ENCODE peak calls at places on chromosome 3, in five cellular contexts. V, T, P, Q and L are unnamed samples. For H3K4me1, the result is how much of the 10 kb centered on the place peaks cover.

GRCh38 chr3:185825639-185826481 is 1.0 kb upstream of the IGF2BP2 start:
- DNase-seq in V (peak), T (peak), P (peak), Q (no peak), L (peak)

GRCh38 chr3:196707566-196707965 is 4.5 kb downstream of the CEP19 start:
- DNase-seq in V (no peak), T (no peak), P (no peak), Q (no peak), L (no peak)

GRCh38 chr3:132788299-132788698 is 66.1 kb upstream of the NPHP3 start:
- DNase-seq in V (no peak), T (no peak), P (no peak), Q (no peak), L (no peak)

GRCh38 chr3:39193391-39193790 is 996 bp upstream of the XIRP1 start:
- DNase-seq in V (no peak), T (no peak), P (no peak), Q (no peak), L (no peak)

GRCh38 chr3:175005881-175006280 is 146.7 kb downstream of the NAALADL2 start:
- DNase-seq in V (no peak), T (no peak), P (no peak), Q (no peak), L (no peak)

GRCh38 chr3:98612587-98612986 is 19.2 kb upstream of the CPOX start:
- DNase-seq in V (no peak), T (no peak), P (no peak), Q (peak), L (no peak)

GRCh38 chr3:55322649-55323048 is 164.5 kb downstream of the WNT5A start:
- DNase-seq in V (no peak), T (no peak), P (no peak), Q (no peak), L (peak)

GRCh38 chr3:31010491-31010890 is 116.0 kb upstream of the GADL1 start:
- DNase-seq in V (no peak), T (no peak), P (no peak), Q (no peak), L (no peak)

GRCh38 chr3:46440531-46441294 is 24.0 kb downstream of the LTF start:
- DNase-seq in V (no peak), T (no peak), P (no peak), Q (no peak), L (no peak)

GRCh38 chr3:48702320-48702921 is 14.6 kb downstream of the IP6K2 start:
- DNase-seq in V (no peak), T (no peak), P (no peak), Q (no peak), L (no peak)

GRCh38 chr3:177102526-177102925 is 94.8 kb downstream of the TBL1XR1 start:
- DNase-seq in V (no peak), T (no peak), P (no peak), Q (no peak), L (no peak)

GRCh38 chr3:123086110-123086642 is 19.4 kb downstream of the PDIA5 start:
- DNase-seq in V (no peak), T (no peak), P (no peak), Q (no peak), L (no peak)

GRCh38 chr3:122754867-122755835 is 38.5 kb downstream of the HSPBAP1 start:
- DNase-seq in V (peak), T (no peak), P (no peak), Q (peak), L (no peak)

GRCh38 chr3:23017800-23018199 is 185.3 kb upstream of the UBE2E2 start:
- DNase-seq in V (no peak), T (no peak), P (no peak), Q (no peak), L (no peak)
- TF ChIP-seq EP300 in V (no peak), T (no peak), P (no peak), Q (no peak), L (no peak)

DNA sequence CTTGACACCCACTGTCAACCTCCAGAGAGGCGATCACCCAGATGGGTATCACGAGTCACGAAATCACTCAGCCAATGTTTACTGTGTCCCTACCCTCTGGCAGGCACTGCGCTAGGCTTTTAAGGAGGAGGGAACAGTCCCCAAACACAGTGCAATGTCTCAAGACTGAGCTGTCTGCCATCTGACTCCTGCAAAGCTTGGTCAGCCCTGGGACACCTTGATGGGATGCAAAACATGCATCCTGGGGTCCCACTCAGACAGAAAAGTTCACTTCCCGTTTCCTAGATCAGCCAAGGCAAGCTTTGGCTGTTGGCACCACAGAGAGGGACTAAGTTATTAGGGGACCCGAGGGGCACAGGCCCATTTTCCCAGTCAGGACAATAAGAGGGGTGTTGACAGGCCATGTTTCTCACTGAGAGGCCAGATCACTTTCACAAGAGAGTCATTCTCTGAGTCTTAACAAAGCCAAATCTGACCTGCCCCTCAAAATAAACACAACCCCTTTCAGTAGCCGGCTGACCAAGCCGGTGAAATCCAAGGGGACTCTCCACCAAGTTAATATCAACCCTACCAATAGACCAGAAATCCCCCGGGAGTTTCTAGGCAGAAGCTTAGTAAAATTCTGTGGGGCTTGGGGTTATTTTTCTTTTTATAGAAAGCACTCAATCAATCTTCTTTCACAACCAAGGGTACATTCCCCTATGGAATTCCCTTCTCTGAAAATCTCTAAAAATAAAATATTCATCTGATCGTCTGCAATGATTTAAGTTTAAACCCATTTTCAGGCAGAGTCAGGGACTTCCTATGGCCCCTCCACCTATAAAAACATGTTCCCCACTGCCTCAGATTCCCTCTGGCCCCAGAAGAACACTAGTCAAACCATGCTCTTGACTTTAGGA is 3.5 kb downstream of the RFTN1 start:
- DNase-seq in V (no peak), T (no peak), P (no peak), Q (no peak), L (no peak)
- H3K4me1 ChIP-seq in V (under half), T (under half), P (under half), Q (under half), L (half or more)

GRCh38 chr3:13535905-13536304 is 13.0 kb upstream of the FBLN2 start:
- DNase-seq in V (no peak), T (no peak), P (peak), Q (no peak), L (no peak)

GRCh38 chr3:13535526-13535875 is 13.4 kb upstream of the FBLN2 start:
- DNase-seq in V (no peak), T (no peak), P (no peak), Q (no peak), L (no peak)

GRCh38 chr3:13537244-13537921 is 11.5 kb upstream of the FBLN2 start:
- DNase-seq in V (no peak), T (no peak), P (no peak), Q (no peak), L (no peak)

GRCh38 chr3:13537926-13538325 is 11.0 kb upstream of the FBLN2 start:
- DNase-seq in V (peak), T (no peak), P (peak), Q (no peak), L (no peak)

DNA sequence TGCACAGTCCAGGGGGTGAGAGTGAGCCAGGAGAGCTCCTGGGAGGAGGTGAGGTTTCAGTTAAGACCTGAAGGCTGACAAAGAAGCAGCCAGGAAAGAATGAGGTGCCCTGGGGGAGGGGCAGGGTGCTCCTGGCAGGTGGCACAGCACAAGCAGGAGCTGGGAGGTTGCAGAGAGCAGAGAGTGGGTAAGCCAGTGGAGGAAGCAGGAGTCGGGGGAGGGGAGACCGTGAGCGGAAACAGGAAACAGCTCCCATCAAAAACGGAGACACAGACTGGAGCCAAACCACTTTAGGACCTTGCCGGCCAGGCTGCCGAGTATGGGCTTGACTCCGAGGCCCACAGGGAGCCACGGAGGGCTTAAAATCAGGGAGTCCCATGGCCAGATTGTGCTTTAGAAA is 12.1 kb upstream of the FBLN2 start:
- DNase-seq in V (no peak), T (no peak), P (no peak), Q (no peak), L (no peak)
- TF ChIP-seq EP300 in V (no peak), T (no peak), P (no peak), Q (no peak), L (no peak)

GRCh38 chr3:129313983-129314756 is 35.5 kb downstream of the HMCES start:
- DNase-seq in V (no peak), T (no peak), P (no peak), Q (peak), L (no peak)
- H3K4me1 ChIP-seq in V (under half), T (under half), P (under half), Q (under half), L (under half)